ENCODE peak calls at places on chromosomes 2 and 18, in nine cellular contexts. D, I, X, A, R, S, U, M and Z are unnamed samples.

GRCh38 chr2:36655456-36655855 is 41.1 kb upstream of the VIT start:
- DNase-seq in D (peak; percentile 11), I (no peak), X (no peak), A (peak; percentile 50), R (peak; percentile 48), S (no peak), U (no peak), M (no peak), Z (no peak)

GRCh38 chr2:99140860-99141109 is 722 bp upstream of the C2orf15 start:
- DNase-seq in D (no peak), I (no peak), X (no peak), A (no peak), R (no peak), S (no peak), U (no peak), M (no peak), Z (no peak)

GRCh38 chr18:35456181-35456850 is 41.4 kb downstream of the INO80C start:
- DNase-seq in D (no peak), I (no peak), X (no peak), A (no peak), R (peak; percentile 17), S (no peak), U (peak; percentile 75), M (no peak), Z (no peak)

GRCh38 chr2:71277536-71278103 is 50.7 kb upstream of the PAIP2B start:
- DNase-seq in D (peak; percentile 27), I (peak; percentile 80), X (no peak), A (peak; percentile 41), R (no peak), S (peak; percentile 78), U (peak; percentile 62), M (no peak), Z (no peak)

GRCh38 chr2:109427661-109428091 is 186.1 kb downstream of the SEPTIN10 start:
- DNase-seq in D (no peak), I (peak; percentile 11), X (no peak), A (no peak), R (no peak), S (peak; percentile 55), U (no peak), M (no peak), Z (no peak)

GRCh38 chr2:126482582-126483464 is 173.1 kb upstream of the GYPC start:
- DNase-seq in D (peak; percentile 5), I (no peak), X (no peak), A (peak; percentile 18), R (no peak), S (no peak), U (peak; percentile 31), M (no peak), Z (no peak)

GRCh38 chr2:151282401-151282800 is 7.1 kb downstream of the NMI start:
- DNase-seq in D (no peak), I (no peak), X (no peak), A (no peak), R (no peak), S (no peak), U (no peak), M (no peak), Z (no peak)

GRCh38 chr2:217878865-217879595 is 123.8 kb downstream of the TNS1 start:
- DNase-seq in D (no peak), I (no peak), X (no peak), A (no peak), R (no peak), S (no peak), U (no peak), M (no peak), Z (no peak)

GRCh38 chr2:85956647-85957039 is 67.9 kb upstream of the ST3GAL5 start:
- DNase-seq in D (no peak), I (no peak), X (no peak), A (no peak), R (no peak), S (no peak), U (no peak), M (no peak), Z (no peak)

GRCh38 chr18:45503988-45504387 is 111.3 kb upstream of the SLC14A2 start:
- DNase-seq in D (no peak), I (no peak), X (no peak), A (no peak), R (no peak), S (no peak), U (no peak), M (no peak), Z (no peak)

GRCh38 chr2:238701907-238702206 is 146.0 kb upstream of the TWIST2 start:
- DNase-seq in D (no peak), I (no peak), X (no peak), A (no peak), R (no peak), S (no peak), U (no peak), M (no peak), Z (no peak)

GRCh38 chr2:48567671-48568070 is 37.7 kb downstream of the STON1 start:
- DNase-seq in D (no peak), I (no peak), X (no peak), A (no peak), R (no peak), S (no peak), U (no peak), M (no peak), Z (no peak)

GRCh38 chr18:58095251-58095650 is 51.2 kb downstream of the NEDD4L start:
- DNase-seq in D (no peak), I (no peak), X (no peak), A (no peak), R (no peak), S (no peak), U (no peak), M (no peak), Z (no peak)

GRCh38 chr2:197191177-197191947 is 119.2 kb downstream of the ANKRD44 start:
- DNase-seq in D (no peak), I (no peak), X (no peak), A (no peak), R (peak; percentile 28), S (no peak), U (peak; percentile 44), M (no peak), Z (no peak)

GRCh38 chr2:85711578-85712060 is 17.5 kb downstream of the GNLY start:
- DNase-seq in D (no peak), I (no peak), X (no peak), A (no peak), R (no peak), S (no peak), U (no peak), M (no peak), Z (no peak)

GRCh38 chr2:37635359-37636208 is 35.9 kb downstream of the CDC42EP3 start:
- DNase-seq in D (peak; percentile 67), I (peak; percentile 44), X (no peak), A (no peak), R (peak; percentile 82), S (peak; percentile 81), U (no peak), M (peak; percentile 17), Z (no peak)

GRCh38 chr2:233085037-233085838 is 25.1 kb downstream of the INPP5D start:
- DNase-seq in D (no peak), I (no peak), X (no peak), A (no peak), R (no peak), S (no peak), U (no peak), M (no peak), Z (no peak)

GRCh38 chr2:233085839-233086150 is 25.7 kb downstream of the INPP5D start:
- DNase-seq in D (no peak), I (no peak), X (no peak), A (no peak), R (no peak), S (no peak), U (no peak), M (no peak), Z (no peak)

GRCh38 chr2:233083782-233084181 is 23.6 kb downstream of the INPP5D start:
- DNase-seq in D (no peak), I (no peak), X (no peak), A (peak; percentile 1), R (no peak), S (no peak), U (no peak), M (no peak), Z (no peak)

GRCh38 chr2:233082934-233083755 is 23.0 kb downstream of the INPP5D start:
- DNase-seq in D (no peak), I (no peak), X (no peak), A (peak; percentile 6), R (no peak), S (no peak), U (no peak), M (no peak), Z (no peak)

GRCh38 chr2:233084488-233084887 is 24.3 kb downstream of the INPP5D start:
- DNase-seq in D (peak; percentile 76), I (peak; percentile 70), X (peak; percentile 16), A (peak; percentile 46), R (no peak), S (peak; percentile 91), U (no peak), M (no peak), Z (no peak)
- TF ChIP-seq POLR2A in D (no peak), I (no peak), X (no peak), A (no peak), R (no peak), S (no peak), U (no peak), M (no peak), Z (no peak)

GRCh38 chr18:76499596-76500340 is 4.7 kb upstream of the ZNF516 start:
- DNase-seq in D (no peak), I (no peak), X (no peak), A (no peak), R (no peak), S (no peak), U (no peak), M (no peak), Z (no peak)
- TF ChIP-seq POLR2A in D (no peak), I (no peak), X (no peak), A (no peak), R (no peak), S (no peak), U (no peak), M (no peak), Z (peak; percentile 46)

DNA sequence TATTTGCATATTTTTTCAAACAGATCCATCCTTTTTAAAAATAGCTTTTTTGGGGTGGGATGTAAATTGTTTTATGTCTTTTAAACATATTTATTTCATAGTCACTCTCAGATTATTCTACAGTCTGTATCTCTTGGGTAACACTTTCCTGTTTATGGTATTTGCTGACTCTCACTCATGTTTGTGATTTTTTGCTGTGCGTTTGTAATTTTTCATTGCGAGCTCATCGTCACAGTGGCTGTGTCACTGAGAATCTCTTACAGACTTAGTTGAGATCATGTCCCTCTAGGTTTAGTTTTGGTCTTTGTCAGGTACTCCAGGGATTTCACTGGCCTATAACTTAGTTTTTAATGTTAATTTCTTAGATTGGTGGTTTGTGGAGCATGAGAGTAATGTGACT is 73.5 kb upstream of the HS6ST1 start:
- DNase-seq in D (no peak), I (no peak), X (no peak), A (no peak), R (no peak), S (no peak), U (no peak), M (no peak), Z (no peak)
- TF ChIP-seq POLR2A in D (no peak), I (no peak), X (no peak), A (no peak), R (no peak), S (no peak), U (no peak), M (no peak), Z (no peak)

DNA sequence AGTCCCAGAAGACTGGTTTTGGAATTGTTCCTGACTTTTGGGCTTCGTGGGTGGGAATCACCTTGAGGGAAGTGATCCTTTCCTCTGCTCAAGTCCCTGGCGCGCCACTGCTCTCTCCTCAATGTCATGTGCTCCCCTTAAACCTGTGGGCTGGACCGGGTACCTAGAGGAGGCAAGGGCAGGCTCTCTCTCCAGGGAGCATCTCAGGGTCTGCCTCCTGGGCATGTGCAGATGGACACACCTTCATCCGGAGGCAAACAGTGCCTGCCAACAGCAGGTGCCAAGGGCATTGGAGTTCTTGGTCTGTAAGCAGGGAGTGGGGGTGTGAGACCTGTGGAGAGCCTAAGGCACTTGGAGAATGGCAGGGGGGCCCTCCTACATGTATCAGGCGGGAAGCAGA is 142.6 kb downstream of the INHBB start:
- DNase-seq in D (no peak), I (no peak), X (no peak), A (no peak), R (no peak), S (peak; percentile 41), U (no peak), M (no peak), Z (no peak)
- TF ChIP-seq POLR2A in D (no peak), I (no peak), X (no peak), A (no peak), R (no peak), S (no peak), U (no peak), M (no peak), Z (no peak)